ENCODE peak calls at places on chromosomes 1 and 21, in five cellular contexts. G is psoas muscle, K is hepatocyte, A is fibroblast of mammary gland, F is left ventricle myocardium inferior. W is an unnamed sample.

GRCh38 chr1:111563619-111564018 is 56.0 kb upstream of the RAP1A start:
- DNase-seq in K (no peak), F (no peak), G (no peak), A (peak; percentile 86), W (no peak)

GRCh38 chr21:21039624-21040023 is 41.4 kb downstream of the NCAM2 start:
- DNase-seq in K (no peak), G (no peak), A (no peak), F (no peak), W (no peak)

GRCh38 chr1:216005916-216006315 is 417.3 kb downstream of the USH2A start:
- DNase-seq in F (no peak), G (no peak), K (no peak), A (peak; percentile 49), W (no peak)

GRCh38 chr1:29469457-29469856 is 233.1 kb downstream of the PTPRU start:
- DNase-seq in G (peak; percentile 76), A (peak; percentile 51), F (peak; percentile 26), K (no peak), W (no peak)

GRCh38 chr1:54456921-54457529 is 50.8 kb upstream of the SSBP3 start:
- DNase-seq in K (no peak), G (no peak), A (no peak), F (no peak), W (no peak)

GRCh38 chr21:45580181-45580575 is 37.9 kb upstream of the SLC19A1 start:
- DNase-seq in G (no peak), K (no peak), F (peak; percentile 4), A (no peak), W (no peak)

GRCh38 chr21:29725025-29725736 is 214.6 kb downstream of the GRIK1 start:
- DNase-seq in A (no peak), K (peak; percentile 31), F (no peak), G (no peak), W (no peak)

GRCh38 chr1:18653375-18653774 is 22.7 kb downstream of the PAX7 start:
- DNase-seq in A (no peak), F (no peak), G (no peak), K (no peak), W (no peak)

GRCh38 chr1:204076891-204077290 is 4.0 kb downstream of the SOX13 start:
- DNase-seq in K (no peak), A (no peak), F (no peak), G (no peak), W (no peak)

GRCh38 chr21:44364151-44365053 is 11.0 kb downstream of the TRPM2 start:
- DNase-seq in A (no peak), F (no peak), K (no peak), G (no peak), W (no peak)
- TF ChIP-seq CTCF in A (no peak), F (no peak), K (no peak), G (no peak), W (no peak)

DNA sequence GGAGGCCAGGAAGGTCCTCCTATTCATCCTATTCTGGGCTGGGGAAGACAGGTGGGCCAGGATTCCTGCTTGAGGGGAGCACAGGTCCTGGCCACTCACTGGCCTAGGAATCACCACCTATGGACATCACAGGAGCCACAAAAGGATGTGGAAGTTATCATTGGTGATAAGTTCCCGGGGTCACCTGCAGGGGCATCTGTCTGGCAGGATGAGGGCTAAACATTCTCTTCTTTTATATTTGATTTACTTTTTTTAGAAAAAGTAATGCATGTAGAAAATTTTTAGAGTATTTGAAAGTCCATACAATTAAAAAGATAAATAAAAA is 33.2 kb upstream of the KIAA0040 start:
- DNase-seq in A (no peak), G (no peak), F (no peak), K (no peak), W (no peak)
- TF ChIP-seq CTCF in A (no peak), G (no peak), F (no peak), K (no peak), W (no peak)

GRCh38 chr1:193412748-193413147 is 226.3 kb upstream of the B3GALT2 start:
- DNase-seq in A (no peak), F (no peak), K (no peak), G (no peak), W (no peak)
- TF ChIP-seq CTCF in A (no peak), F (no peak), K (no peak), G (no peak), W (no peak)

GRCh38 chr1:151882466-151882865 is 26.8 kb downstream of the THEM4 start:
- DNase-seq in G (no peak), A (no peak), K (no peak), F (no peak), W (no peak)

GRCh38 chr1:151885479-151885878 is 23.8 kb downstream of the THEM4 start:
- DNase-seq in A (peak; percentile 34), K (no peak), G (no peak), F (no peak), W (no peak)

GRCh38 chr1:151875419-151876097 is 22.0 kb upstream of the THEM5 start:
- DNase-seq in F (no peak), G (no peak), A (no peak), K (no peak), W (no peak)

GRCh38 chr1:151887028-151887427 is 22.3 kb downstream of the THEM4 start:
- DNase-seq in F (no peak), K (no peak), A (peak; percentile 80), G (no peak), W (no peak)

DNA sequence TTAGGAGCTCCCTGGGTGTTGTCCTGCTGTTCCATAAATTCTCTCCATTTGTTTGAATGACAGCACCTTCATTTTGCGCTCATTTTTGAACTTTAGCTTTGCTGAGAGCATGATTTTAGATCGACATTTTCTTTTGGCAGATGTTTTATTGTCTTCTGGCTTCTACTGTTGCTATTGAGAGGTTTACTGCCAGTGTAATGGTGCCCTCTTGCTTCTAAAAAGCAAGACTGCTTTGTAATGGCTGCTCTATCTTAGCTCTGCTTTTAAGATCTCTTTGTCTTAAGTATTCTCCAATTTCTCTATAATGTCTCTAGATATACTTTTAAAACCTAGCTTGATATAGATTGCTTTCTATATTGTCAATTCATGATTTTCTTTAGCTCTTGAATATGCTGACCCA is 27.8 kb downstream of the THEM4 start:
- DNase-seq in F (no peak), G (no peak), A (no peak), K (no peak), W (no peak)
- TF ChIP-seq CTCF in F (no peak), G (no peak), A (no peak), K (peak; percentile 17), W (no peak)

GRCh38 chr1:156584813-156585212 is 5.3 kb downstream of the TTC24 start:
- DNase-seq in A (no peak), F (no peak), K (peak; percentile 34), G (no peak), W (no peak)
- TF ChIP-seq CTCF in A (no peak), F (no peak), K (peak; percentile 36), G (no peak), W (no peak)

GRCh38 chr1:21497466-21498061 is 11.7 kb upstream of the ALPL start:
- DNase-seq in F (no peak), A (no peak), K (no peak), G (no peak), W (no peak)
- TF ChIP-seq CTCF in F (no peak), A (no peak), K (no peak), G (no peak), W (no peak)

DNA sequence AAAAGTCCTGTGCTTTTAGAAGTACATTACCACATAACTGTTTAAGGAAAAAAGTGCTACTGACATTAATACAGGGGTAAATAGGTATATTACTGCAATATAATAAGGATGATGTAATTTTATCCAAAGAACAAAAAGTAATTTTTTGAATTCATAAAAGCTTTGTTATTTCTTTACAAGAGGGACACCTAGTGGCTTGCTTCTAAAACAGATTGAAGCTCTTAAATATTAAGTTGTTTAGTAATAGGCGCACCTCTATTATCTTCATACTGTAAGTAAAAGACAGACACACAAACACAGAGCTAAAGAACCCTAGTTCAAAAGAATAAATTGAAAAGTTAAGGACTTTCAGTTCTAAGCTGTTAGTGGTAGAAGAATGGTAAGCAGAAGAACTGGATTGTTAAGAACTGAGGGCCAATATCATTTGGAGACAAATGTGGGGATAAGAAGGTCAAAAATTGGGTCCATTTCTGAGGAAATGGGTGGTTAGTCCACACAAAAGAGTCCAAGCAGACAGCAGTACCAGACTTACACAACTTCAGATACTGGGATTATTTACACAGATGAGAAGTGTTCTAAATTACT is 15.4 kb downstream of the ZNHIT6 start:
- DNase-seq in K (peak; percentile 43), A (peak; percentile 77), F (no peak), G (no peak), W (no peak)
- TF ChIP-seq CTCF in K (peak; percentile 70), A (peak; percentile 50), F (peak; percentile 67), G (peak; percentile 57), W (no peak)